ENCODE peak calls at places on chromosomes 7 and 10, in six cellular contexts. I is RPMI7951; Q is NK-92 treated with Interleukin-12 subunit alpha and Interleukin-12 subunit beta, amount 100 ng/mL, for 24 hours; F is C1 segment of cervical spinal cord; N is A172; U is KBM-7. L is an unnamed sample.

GRCh38 chr10:14009315-14010082 is 321.2 kb downstream of the FRMD4A start:
- DNase-seq in I (peak; percentile 98), Q (peak; percentile 58), F (no peak), N (peak; percentile 77), U (no peak), L (no peak)

GRCh38 chr7:102029616-102030015 is 212.2 kb downstream of the CUX1 start:
- DNase-seq in I (no peak), Q (no peak), F (no peak), N (no peak), U (no peak), L (no peak)

GRCh38 chr7:27697861-27698430 is 35.3 kb upstream of the HIBADH start:
- DNase-seq in I (peak; percentile 62), Q (no peak), F (no peak), N (peak; percentile 18), U (peak; percentile 73), L (peak; percentile 13)

GRCh38 chr10:101829561-101830315 is 11.5 kb upstream of the OGA start:
- DNase-seq in I (peak; percentile 18), Q (no peak), F (no peak), N (no peak), U (no peak), L (no peak)

GRCh38 chr7:155862088-155862487 is 49.8 kb upstream of the SHH start:
- DNase-seq in I (no peak), Q (no peak), F (no peak), N (no peak), U (no peak), L (no peak)

GRCh38 chr7:28811003-28811402 is 147.1 kb downstream of the TRIL start:
- DNase-seq in I (no peak), Q (no peak), F (no peak), N (no peak), U (no peak), L (no peak)

GRCh38 chr7:20713792-20714191 is 72.9 kb downstream of the SP8 start:
- DNase-seq in I (no peak), Q (no peak), F (no peak), N (peak; percentile 23), U (no peak), L (no peak)

GRCh38 chr10:82757907-82758306 is 882.9 kb downstream of the NRG3 start:
- DNase-seq in I (no peak), Q (no peak), F (no peak), N (no peak), U (no peak), L (no peak)

GRCh38 chr7:26374665-26375373 is 83.2 kb downstream of the SNX10 start:
- DNase-seq in I (no peak), Q (no peak), F (no peak), N (no peak), U (no peak), L (no peak)

GRCh38 chr10:21318768-21319167 is 206.7 kb downstream of the SKIDA1 start:
- DNase-seq in I (peak; percentile 54), Q (no peak), F (no peak), N (peak; percentile 25), U (peak; percentile 27), L (no peak)

GRCh38 chr10:48572414-48572813 is 32.5 kb downstream of the ARHGAP22 start:
- DNase-seq in I (no peak), Q (no peak), F (no peak), N (peak; percentile 56), U (no peak), L (no peak)

GRCh38 chr10:43793714-43794113 is 145.0 kb upstream of the ZNF32 start:
- DNase-seq in I (peak; percentile 58), Q (no peak), F (no peak), N (no peak), U (no peak), L (no peak)

GRCh38 chr7:149682038-149682437 is 91.3 kb downstream of the ZNF467 start:
- DNase-seq in I (no peak), Q (no peak), F (no peak), N (no peak), U (no peak), L (no peak)

GRCh38 chr10:128576916-128577670 is 450.9 kb upstream of the MKI67 start:
- DNase-seq in I (peak; percentile 1), Q (no peak), F (no peak), N (no peak), U (no peak), L (no peak)

GRCh38 chr7:4216016-4216415 is 466.1 kb upstream of the FOXK1 start:
- DNase-seq in I (peak; percentile 6), Q (no peak), F (no peak), N (no peak), U (no peak), L (no peak)

GRCh38 chr10:89129850-89130396 is 77.2 kb downstream of the CH25H start:
- DNase-seq in I (peak; percentile 96), Q (no peak), F (no peak), N (peak; percentile 71), U (peak; percentile 76), L (no peak)

GRCh38 chr7:155837126-155837479 is 24.8 kb upstream of the SHH start:
- DNase-seq in I (no peak), Q (no peak), F (no peak), N (no peak), U (no peak), L (no peak)

GRCh38 chr10:59622320-59622901 is 87.2 kb downstream of the SLC16A9 start:
- DNase-seq in I (peak; percentile 54), Q (no peak), F (no peak), N (peak; percentile 64), U (peak; percentile 75), L (no peak)

GRCh38 chr7:152103066-152103465 is 77.6 kb downstream of the GALNT11 start:
- DNase-seq in I (no peak), Q (no peak), F (no peak), N (no peak), U (no peak), L (no peak)

GRCh38 chr7:150736864-150737263 is 354 bp upstream of the GIMAP5 start:
- DNase-seq in I (no peak), Q (no peak), F (no peak), N (no peak), U (no peak), L (no peak)

GRCh38 chr7:111090834-111091233 is at the start of gene LRRN3:
- DNase-seq in I (peak; percentile 59), Q (peak; percentile 19), F (no peak), N (no peak), U (no peak), L (no peak)

GRCh38 chr7:7048213-7048612 is 134.1 kb upstream of the C1GALT1 start:
- DNase-seq in I (no peak), Q (no peak), F (no peak), N (no peak), U (no peak), L (no peak)

GRCh38 chr7:71636329-71636728 is 504.4 kb downstream of the GALNT17 start:
- DNase-seq in I (peak; percentile 58), Q (no peak), F (peak; percentile 10), N (peak; percentile 35), U (no peak), L (no peak)

GRCh38 chr7:94647295-94647694 is 8.6 kb downstream of the SGCE start:
- DNase-seq in I (no peak), Q (no peak), F (no peak), N (no peak), U (no peak), L (no peak)

GRCh38 chr10:8365935-8366911 is 311.7 kb downstream of the GATA3 start:
- DNase-seq in I (peak; percentile 98), Q (peak; percentile 13), F (no peak), N (peak; percentile 92), U (no peak), L (no peak)

GRCh38 chr7:157997080-157997440 is 590.6 kb downstream of the PTPRN2 start:
- DNase-seq in I (no peak), Q (no peak), F (no peak), N (no peak), U (no peak), L (no peak)

GRCh38 chr10:116104210-116104932 is 168.6 kb downstream of the GFRA1 start:
- DNase-seq in I (no peak), Q (no peak), F (no peak), N (no peak), U (no peak), L (no peak)

GRCh38 chr7:130013241-130013640 is 37.9 kb downstream of the ZC3HC1 start:
- DNase-seq in I (no peak), Q (no peak), F (no peak), N (no peak), U (no peak), L (no peak)

GRCh38 chr10:111316607-111317006 is 239.8 kb downstream of the ADRA2A start:
- DNase-seq in I (peak; percentile 4), Q (no peak), F (no peak), N (peak; percentile 17), U (no peak), L (no peak)

GRCh38 chr10:124025638-124026336 is 67.6 kb downstream of the CHST15 start:
- DNase-seq in I (peak; percentile 41), Q (no peak), F (no peak), N (peak; percentile 10), U (peak; percentile 24), L (no peak)

GRCh38 chr7:140564643-140565042 is 76.0 kb downstream of the DENND2A start:
- DNase-seq in I (peak; percentile 90), Q (no peak), F (no peak), N (no peak), U (no peak), L (no peak)